ENCODE peak calls at places on chromosomes 2 and 18, in six cellular contexts. P is SK-N-SH, Z is HFF-Myc, K is mesothelial cell of epicardium, E is fibroblast of pulmonary artery, O is fibroblast of mammary gland. H is an unnamed sample.
A peak's percentile ranks its signal among the peaks of the same experiment; 100 is the strongest.

GRCh38 chr2:100683231-100683630 is 120.4 kb downstream of the PDCL3 start:
- DNase-seq in Z (no peak), O (no peak), K (no peak), E (no peak), P (no peak), H (no peak)

GRCh38 chr2:121583555-121583954 is 52.9 kb downstream of the RNU4ATAC start:
- DNase-seq in O (no peak), P (no peak), Z (no peak), K (no peak), E (no peak), H (no peak)

GRCh38 chr2:85744771-85745601 is 8.8 kb upstream of the ATOH8 start:
- DNase-seq in E (peak; percentile 90), Z (no peak), O (peak; percentile 100), P (peak; percentile 56), K (no peak), H (peak; percentile 92)

GRCh38 chr2:101516833-101517690 is 42.1 kb upstream of the RFX8 start:
- DNase-seq in O (peak; percentile 99), K (no peak), E (peak; percentile 92), Z (peak; percentile 87), P (no peak), H (peak; percentile 83)

GRCh38 chr2:64807417-64807816 is 153.7 kb upstream of the SERTAD2 start:
- DNase-seq in E (peak; percentile 95), Z (peak; percentile 97), P (no peak), K (no peak), O (peak; percentile 100), H (peak; percentile 98)

GRCh38 chr2:131659168-131659572 is 131.5 kb downstream of the CCDC74A start:
- DNase-seq in P (no peak), Z (no peak), K (no peak), E (no peak), O (peak; percentile 31), H (peak; percentile 22)

GRCh38 chr2:61770298-61770697 is 83.6 kb downstream of the FAM161A start:
- DNase-seq in P (no peak), Z (no peak), E (no peak), K (no peak), O (peak; percentile 41), H (no peak)

GRCh38 chr18:55497825-55498403 is 90.1 kb downstream of the TCF4 start:
- DNase-seq in O (no peak), P (no peak), Z (no peak), K (no peak), E (no peak), H (no peak)

GRCh38 chr2:224584768-224585204 is 377 bp downstream of the CUL3 start:
- DNase-seq in Z (no peak), K (peak; percentile 34), O (no peak), E (peak; percentile 31), P (peak; percentile 82), H (peak; percentile 32)

GRCh38 chr2:112065486-112065885 is 10.4 kb downstream of the TMEM87B start:
- DNase-seq in E (no peak), O (no peak), P (no peak), K (no peak), Z (no peak), H (no peak)

GRCh38 chr2:183665976-183666375 is 541.7 kb downstream of the NUP35 start:
- DNase-seq in K (no peak), P (no peak), Z (no peak), O (peak; percentile 25), E (peak; percentile 3), H (peak; percentile 1)

GRCh38 chr2:96960271-96960955 is 26.0 kb downstream of the FAM178B start:
- DNase-seq in O (peak; percentile 74), E (peak; percentile 87), P (peak; percentile 93), K (peak; percentile 85), Z (peak; percentile 55), H (peak; percentile 89)

GRCh38 chr18:74378179-74378682 is 62.6 kb downstream of the C18orf63 start:
- DNase-seq in P (no peak), Z (peak; percentile 14), E (no peak), O (peak; percentile 72), K (no peak), H (peak; percentile 5)

GRCh38 chr2:191869178-191869577 is 22.3 kb upstream of the CAVIN2 start:
- DNase-seq in Z (no peak), O (peak; percentile 52), E (peak; percentile 53), K (no peak), P (no peak), H (peak; percentile 55)

GRCh38 chr2:119338826-119339561 is 27.6 kb downstream of the C2orf76 start:
- DNase-seq in Z (no peak), E (no peak), P (no peak), O (no peak), K (no peak), H (no peak)

GRCh38 chr2:30334738-30335426 is 103.5 kb downstream of the LBH start:
- DNase-seq in P (peak; percentile 42), Z (no peak), E (no peak), K (no peak), O (no peak), H (no peak)

GRCh38 chr2:105804266-105804665 is 59.6 kb downstream of the NCK2 start:
- DNase-seq in O (no peak), E (peak; percentile 37), P (peak; percentile 58), K (no peak), Z (no peak), H (peak; percentile 14)

GRCh38 chr2:240149943-240150784 is 9.7 kb upstream of the OTOS start:
- DNase-seq in E (peak; percentile 35), K (no peak), O (peak; percentile 28), P (peak; percentile 88), Z (no peak), H (peak; percentile 45)

GRCh38 chr2:142188562-142188961 is 57.7 kb upstream of the LRP1B start:
- DNase-seq in E (no peak), K (no peak), Z (no peak), P (no peak), O (no peak), H (peak; percentile 4)

GRCh38 chr2:79788952-79789612 is 276.2 kb downstream of the CTNNA2 start:
- DNase-seq in E (no peak), O (no peak), P (peak; percentile 15), Z (no peak), K (no peak), H (no peak)

GRCh38 chr18:79540161-79540913 is 139.3 kb upstream of the CTDP1 start:
- DNase-seq in E (no peak), Z (no peak), K (no peak), P (no peak), O (no peak), H (peak; percentile 17)

GRCh38 chr2:229610871-229611270 is 103.5 kb downstream of the DNER start:
- DNase-seq in E (peak; percentile 60), K (no peak), P (no peak), O (no peak), Z (no peak), H (peak; percentile 43)

GRCh38 chr2:29051730-29052129 is 22.6 kb downstream of the PCARE start:
- DNase-seq in O (no peak), Z (no peak), E (no peak), P (no peak), K (no peak), H (no peak)

GRCh38 chr2:104733544-104733943 is 120.4 kb upstream of the POU3F3 start:
- DNase-seq in Z (no peak), P (peak; percentile 46), O (no peak), E (no peak), K (no peak), H (no peak)

GRCh38 chr2:126793885-126794613 is 104.6 kb upstream of the TEX51 start:
- DNase-seq in Z (no peak), O (no peak), K (no peak), E (no peak), P (peak; percentile 67), H (no peak)
- TF ChIP-seq CTCF in Z (no peak), O (no peak), K (no peak), E (no peak), P (no peak), H (no peak)

GRCh38 chr18:8401606-8402005 is 207.6 kb upstream of the RAB12 start:
- DNase-seq in Z (no peak), K (no peak), O (no peak), E (no peak), P (no peak), H (no peak)

GRCh38 chr18:8400825-8401224 is 208.4 kb upstream of the RAB12 start:
- DNase-seq in P (no peak), K (no peak), Z (no peak), E (no peak), O (no peak), H (no peak)

GRCh38 chr18:8403713-8404112 is 205.5 kb upstream of the RAB12 start:
- DNase-seq in O (no peak), P (no peak), Z (no peak), K (no peak), E (no peak), H (no peak)

GRCh38 chr18:8400193-8400752 is 209.0 kb upstream of the RAB12 start:
- DNase-seq in Z (no peak), E (no peak), O (no peak), P (no peak), K (no peak), H (no peak)

GRCh38 chr18:8402237-8402636 is 207.0 kb upstream of the RAB12 start:
- DNase-seq in E (no peak), K (no peak), Z (no peak), P (no peak), O (no peak), H (no peak)
- TF ChIP-seq CTCF in E (no peak), K (no peak), Z (no peak), P (no peak), O (no peak), H (no peak)

DNA sequence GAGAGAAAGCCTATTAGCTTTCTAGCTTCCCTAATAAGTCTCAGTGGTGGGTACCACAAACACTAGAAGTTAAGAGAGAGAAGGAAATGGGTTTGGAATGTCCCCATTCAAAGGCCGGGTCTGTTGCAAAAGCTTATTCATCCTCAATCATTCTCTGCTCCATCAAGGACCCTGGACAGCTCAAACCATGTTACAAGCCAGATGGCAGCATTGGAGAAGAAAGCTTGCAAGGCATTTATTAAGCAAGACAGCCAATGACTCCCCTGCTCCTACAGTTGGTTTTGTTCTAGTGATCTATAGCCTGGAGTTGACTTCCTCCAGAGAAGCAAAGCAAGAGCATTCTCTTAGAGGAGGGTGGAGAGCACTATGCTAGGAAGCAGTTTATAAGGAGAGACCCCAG is 86.9 kb upstream of the LMAN1 start:
- DNase-seq in E (peak; percentile 74), Z (no peak), P (no peak), K (no peak), O (peak; percentile 54), H (peak; percentile 52)
- TF ChIP-seq CTCF in E (peak; percentile 11), Z (no peak), P (no peak), K (no peak), O (no peak), H (no peak)

GRCh38 chr2:159172403-159172802 is 114.1 kb downstream of the WDSUB1 start:
- DNase-seq in Z (no peak), P (no peak), O (no peak), E (no peak), K (no peak), H (no peak)
- TF ChIP-seq CTCF in Z (no peak), P (no peak), O (no peak), E (no peak), K (no peak), H (no peak)